ENCODE peak calls at places on chromosomes 1 and 21, in six cellular contexts. One of them, this sample, is unnamed.

GRCh38 chr21:36134820-36135390 is at the start of gene CBR3:
- DNase-seq in fibroblast of lung: peak
- DNase-seq in HCT116: no peak
- DNase-seq in cardiac fibroblast: peak
- DNase-seq in AG09319: no peak
- DNase-seq in H1: no peak
- DNase-seq in this sample: peak

GRCh38 chr1:22318279-22318983 is 133.2 kb upstream of the ZBTB40 start:
- DNase-seq in fibroblast of lung: no peak
- DNase-seq in HCT116: no peak
- DNase-seq in cardiac fibroblast: no peak
- DNase-seq in AG09319: no peak
- DNase-seq in H1: no peak
- DNase-seq in this sample: no peak

GRCh38 chr1:213415686-213416380 is 364.8 kb downstream of the RPS6KC1 start:
- DNase-seq in fibroblast of lung: no peak
- DNase-seq in HCT116: no peak
- DNase-seq in cardiac fibroblast: no peak
- DNase-seq in AG09319: no peak
- DNase-seq in H1: no peak
- DNase-seq in this sample: no peak

GRCh38 chr1:198158766-198159589 is 2.2 kb downstream of the NEK7 start:
- DNase-seq in fibroblast of lung: peak
- DNase-seq in HCT116: peak
- DNase-seq in cardiac fibroblast: peak
- DNase-seq in AG09319: peak
- DNase-seq in H1: peak
- DNase-seq in this sample: peak

GRCh38 chr1:206002833-206003532 is at the start of gene RAB7B:
- DNase-seq in fibroblast of lung: peak
- DNase-seq in HCT116: no peak
- DNase-seq in cardiac fibroblast: peak
- DNase-seq in AG09319: peak
- DNase-seq in H1: no peak
- DNase-seq in this sample: peak

GRCh38 chr1:53754484-53755312 is 15.7 kb upstream of the GLIS1 start:
- DNase-seq in fibroblast of lung: peak
- DNase-seq in HCT116: peak
- DNase-seq in cardiac fibroblast: peak
- DNase-seq in AG09319: peak
- DNase-seq in H1: no peak
- DNase-seq in this sample: peak

GRCh38 chr1:43582162-43582566 is 51.5 kb downstream of the PTPRF start:
- DNase-seq in fibroblast of lung: peak
- DNase-seq in HCT116: peak
- DNase-seq in cardiac fibroblast: peak
- DNase-seq in AG09319: peak
- DNase-seq in H1: no peak
- DNase-seq in this sample: peak

GRCh38 chr1:108813326-108813725 is 43.6 kb downstream of the AKNAD1 start:
- DNase-seq in fibroblast of lung: no peak
- DNase-seq in HCT116: no peak
- DNase-seq in cardiac fibroblast: no peak
- DNase-seq in AG09319: no peak
- DNase-seq in H1: no peak
- DNase-seq in this sample: no peak

GRCh38 chr1:111516008-111516535 is 12.6 kb upstream of the ADORA3 start:
- DNase-seq in fibroblast of lung: peak
- DNase-seq in HCT116: no peak
- DNase-seq in cardiac fibroblast: peak
- DNase-seq in AG09319: no peak
- DNase-seq in H1: peak
- DNase-seq in this sample: peak

GRCh38 chr1:117366982-117367768 is at the start of gene MAN1A2:
- DNase-seq in fibroblast of lung: peak
- DNase-seq in HCT116: peak
- DNase-seq in cardiac fibroblast: peak
- DNase-seq in AG09319: peak
- DNase-seq in H1: peak
- DNase-seq in this sample: peak

GRCh38 chr1:53860967-53861411 is 22.9 kb upstream of the NDC1 start:
- DNase-seq in fibroblast of lung: peak
- DNase-seq in HCT116: peak
- DNase-seq in cardiac fibroblast: peak
- DNase-seq in AG09319: peak
- DNase-seq in H1: no peak
- DNase-seq in this sample: peak

GRCh38 chr1:99993468-99993845 is 23.7 kb downstream of the SLC35A3 start:
- DNase-seq in fibroblast of lung: no peak
- DNase-seq in HCT116: no peak
- DNase-seq in cardiac fibroblast: no peak
- DNase-seq in AG09319: no peak
- DNase-seq in H1: no peak
- DNase-seq in this sample: no peak

GRCh38 chr21:31781737-31782136 is 49.8 kb upstream of the SCAF4 start:
- DNase-seq in fibroblast of lung: peak
- DNase-seq in HCT116: no peak
- DNase-seq in cardiac fibroblast: peak
- DNase-seq in AG09319: peak
- DNase-seq in H1: no peak
- DNase-seq in this sample: peak

GRCh38 chr1:204523605-204524215 is 7.5 kb downstream of the MDM4 start:
- DNase-seq in fibroblast of lung: no peak
- DNase-seq in HCT116: peak
- DNase-seq in cardiac fibroblast: peak
- DNase-seq in AG09319: no peak
- DNase-seq in H1: no peak
- DNase-seq in this sample: no peak

GRCh38 chr1:1426961-1427934 is 6.2 kb upstream of the ANKRD65 start:
- DNase-seq in fibroblast of lung: no peak
- DNase-seq in HCT116: no peak
- DNase-seq in cardiac fibroblast: no peak
- DNase-seq in AG09319: no peak
- DNase-seq in H1: no peak
- DNase-seq in this sample: no peak

GRCh38 chr1:31831397-31832378 is 15.9 kb upstream of the SPOCD1 start:
- DNase-seq in fibroblast of lung: no peak
- DNase-seq in HCT116: no peak
- DNase-seq in cardiac fibroblast: peak
- DNase-seq in AG09319: no peak
- DNase-seq in H1: no peak
- DNase-seq in this sample: no peak

GRCh38 chr1:228984646-228985631 is 249.7 kb downstream of the RHOU start:
- DNase-seq in fibroblast of lung: no peak
- DNase-seq in HCT116: no peak
- DNase-seq in cardiac fibroblast: no peak
- DNase-seq in AG09319: no peak
- DNase-seq in H1: no peak
- DNase-seq in this sample: no peak

GRCh38 chr1:173062156-173062938 is 11.6 kb upstream of the TNFSF18 start:
- DNase-seq in fibroblast of lung: peak
- DNase-seq in HCT116: no peak
- DNase-seq in cardiac fibroblast: peak
- DNase-seq in AG09319: no peak
- DNase-seq in H1: no peak
- DNase-seq in this sample: peak

GRCh38 chr1:116476321-116476720 is 94.5 kb downstream of the CD58 start:
- DNase-seq in fibroblast of lung: no peak
- DNase-seq in HCT116: no peak
- DNase-seq in cardiac fibroblast: no peak
- DNase-seq in AG09319: no peak
- DNase-seq in H1: no peak
- DNase-seq in this sample: no peak

GRCh38 chr1:20194770-20195463 is 8.6 kb upstream of the PLA2G2C start:
- DNase-seq in fibroblast of lung: peak
- DNase-seq in HCT116: peak
- DNase-seq in cardiac fibroblast: peak
- DNase-seq in AG09319: no peak
- DNase-seq in H1: no peak
- DNase-seq in this sample: peak

GRCh38 chr1:116910379-116911165 is 856 bp downstream of the PTGFRN start:
- DNase-seq in fibroblast of lung: no peak
- DNase-seq in HCT116: no peak
- DNase-seq in cardiac fibroblast: no peak
- DNase-seq in AG09319: no peak
- DNase-seq in H1: no peak
- DNase-seq in this sample: peak

GRCh38 chr1:35834218-35834617 is 26.4 kb downstream of the AGO4 start:
- DNase-seq in fibroblast of lung: no peak
- DNase-seq in HCT116: no peak
- DNase-seq in cardiac fibroblast: no peak
- DNase-seq in AG09319: no peak
- DNase-seq in H1: no peak
- DNase-seq in this sample: no peak

DNA sequence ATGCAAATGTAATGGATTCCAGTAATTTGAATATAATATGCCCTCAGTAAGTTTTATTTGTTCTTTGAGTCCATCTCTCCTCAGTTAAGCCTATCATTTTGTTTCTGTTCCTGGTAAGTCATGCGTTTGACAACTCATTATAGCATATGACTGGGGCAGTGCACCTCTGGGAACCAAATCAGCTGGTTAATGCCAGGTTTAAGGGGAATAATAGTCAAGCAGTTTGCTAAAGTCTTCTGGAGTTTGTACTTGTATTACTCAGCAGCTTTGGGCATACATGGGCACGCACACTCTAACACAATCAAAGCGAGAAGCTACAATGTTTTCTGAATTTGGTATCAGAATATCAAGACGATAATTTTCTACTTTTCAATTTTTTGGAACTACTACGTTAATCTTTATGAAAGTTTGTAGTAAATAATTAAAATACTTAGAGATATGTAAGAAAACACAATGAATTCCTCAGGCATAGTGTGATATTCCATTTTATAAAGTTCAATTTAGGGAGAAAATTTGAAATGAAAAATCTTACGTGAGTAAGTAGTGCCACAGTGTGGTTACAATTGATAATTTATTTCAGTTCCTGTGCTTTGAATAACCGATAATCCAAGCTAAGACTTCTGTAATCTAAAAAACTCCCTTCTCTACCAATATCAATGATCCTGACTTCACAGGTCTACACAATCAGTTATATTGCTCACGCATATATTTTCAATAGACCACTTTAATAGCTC is 43.8 kb upstream of the KCTD3 start:
- DNase-seq in fibroblast of lung: peak
- DNase-seq in HCT116: peak
- DNase-seq in cardiac fibroblast: peak
- DNase-seq in AG09319: no peak
- DNase-seq in H1: no peak
- DNase-seq in this sample: peak
- TF ChIP-seq CTCF in fibroblast of lung: peak
- TF ChIP-seq CTCF in HCT116: no peak
- TF ChIP-seq CTCF in cardiac fibroblast: no peak
- TF ChIP-seq CTCF in AG09319: peak
- TF ChIP-seq CTCF in H1: no peak
- TF ChIP-seq CTCF in this sample: peak

GRCh38 chr21:33039542-33039941 is 13.8 kb downstream of the OLIG2 start:
- DNase-seq in fibroblast of lung: no peak
- DNase-seq in HCT116: no peak
- DNase-seq in cardiac fibroblast: no peak
- DNase-seq in AG09319: no peak
- DNase-seq in H1: no peak
- DNase-seq in this sample: no peak
- TF ChIP-seq CTCF in fibroblast of lung: no peak
- TF ChIP-seq CTCF in HCT116: no peak
- TF ChIP-seq CTCF in cardiac fibroblast: no peak
- TF ChIP-seq CTCF in AG09319: no peak
- TF ChIP-seq CTCF in H1: no peak
- TF ChIP-seq CTCF in this sample: no peak

GRCh38 chr1:161226320-161226711 is 456 bp downstream of the TOMM40L start:
- DNase-seq in fibroblast of lung: no peak
- DNase-seq in HCT116: no peak
- DNase-seq in cardiac fibroblast: no peak
- DNase-seq in AG09319: no peak
- DNase-seq in H1: no peak
- DNase-seq in this sample: no peak

GRCh38 chr1:161225534-161226319 is at the start of gene TOMM40L:
- DNase-seq in fibroblast of lung: peak
- DNase-seq in HCT116: peak
- DNase-seq in cardiac fibroblast: peak
- DNase-seq in AG09319: peak
- DNase-seq in H1: peak
- DNase-seq in this sample: peak

GRCh38 chr1:161226759-161227158 is 899 bp downstream of the TOMM40L start:
- DNase-seq in fibroblast of lung: no peak
- DNase-seq in HCT116: no peak
- DNase-seq in cardiac fibroblast: no peak
- DNase-seq in AG09319: no peak
- DNase-seq in H1: no peak
- DNase-seq in this sample: no peak

GRCh38 chr1:161228032-161228431 is 2.2 kb downstream of the TOMM40L start:
- DNase-seq in fibroblast of lung: no peak
- DNase-seq in HCT116: no peak
- DNase-seq in cardiac fibroblast: no peak
- DNase-seq in AG09319: no peak
- DNase-seq in H1: no peak
- DNase-seq in this sample: no peak

DNA sequence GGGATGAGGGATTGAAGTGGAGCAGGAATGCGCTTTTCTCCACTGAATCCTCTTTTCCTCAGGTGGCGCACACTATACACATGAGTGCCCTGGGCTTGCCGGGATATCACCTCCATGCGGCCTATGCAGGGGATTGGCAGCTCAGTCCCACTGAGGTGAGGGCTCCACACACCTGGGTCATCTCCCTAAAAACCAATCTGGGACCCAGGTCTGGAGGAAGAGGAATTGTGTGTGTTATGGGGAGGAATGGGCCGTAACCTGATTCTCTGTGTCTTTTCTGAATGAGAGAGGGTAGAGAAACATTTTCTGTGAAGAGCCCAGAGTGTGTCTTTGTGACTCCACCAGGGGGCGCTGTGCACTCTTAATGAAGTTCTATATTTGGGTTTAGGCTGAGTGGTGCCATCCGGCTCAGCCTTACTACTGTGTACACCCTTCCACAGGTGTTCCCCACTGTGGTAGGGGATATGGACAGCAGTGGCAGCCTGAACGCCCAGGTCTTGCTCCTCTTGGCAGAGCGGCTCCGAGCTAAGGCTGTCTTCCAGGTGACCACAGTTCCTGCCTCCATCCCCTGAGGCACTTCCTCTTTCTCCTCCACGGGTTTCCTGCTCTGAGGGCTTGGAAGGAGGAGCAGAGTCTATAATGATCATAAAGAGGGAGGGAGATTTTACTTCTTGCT is 1.5 kb downstream of the TOMM40L start:
- DNase-seq in fibroblast of lung: peak
- DNase-seq in HCT116: peak
- DNase-seq in cardiac fibroblast: peak
- DNase-seq in AG09319: peak
- DNase-seq in H1: no peak
- DNase-seq in this sample: peak
- TF ChIP-seq CTCF in fibroblast of lung: peak
- TF ChIP-seq CTCF in HCT116: peak
- TF ChIP-seq CTCF in cardiac fibroblast: peak
- TF ChIP-seq CTCF in AG09319: peak
- TF ChIP-seq CTCF in H1: peak
- TF ChIP-seq CTCF in this sample: peak

DNA sequence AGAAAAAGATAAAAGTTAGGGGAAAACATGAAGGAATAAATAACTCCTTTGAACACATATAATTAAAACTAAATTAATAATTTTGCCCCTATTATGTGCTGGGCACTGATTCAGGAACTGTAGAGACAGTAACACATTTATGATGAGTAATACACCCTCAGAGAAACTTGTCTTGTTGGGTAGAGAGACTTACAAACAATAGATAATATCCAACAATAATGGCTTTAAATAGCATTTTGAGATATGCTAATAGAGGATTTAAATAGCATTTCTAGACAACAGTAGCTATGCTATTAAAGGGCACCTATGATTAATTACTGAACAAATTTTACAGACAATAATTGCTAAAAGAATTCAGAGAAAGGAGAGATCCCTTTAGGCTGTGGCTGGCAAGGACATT is 455.5 kb downstream of the NUF2 start:
- DNase-seq in fibroblast of lung: no peak
- DNase-seq in HCT116: no peak
- DNase-seq in cardiac fibroblast: no peak
- DNase-seq in AG09319: no peak
- DNase-seq in H1: no peak
- DNase-seq in this sample: no peak
- TF ChIP-seq CTCF in fibroblast of lung: no peak
- TF ChIP-seq CTCF in HCT116: no peak
- TF ChIP-seq CTCF in cardiac fibroblast: no peak
- TF ChIP-seq CTCF in AG09319: no peak
- TF ChIP-seq CTCF in H1: no peak
- TF ChIP-seq CTCF in this sample: no peak

This sample was measured in fibroblast of pulmonary artery.